ENCODE peak calls at places on chromosomes 4 and X, in five cellular contexts. X is HCT116, N is GM12878, J is K562, E is HepG2. A is an unnamed sample.

GRCh38 chr4:74670583-74670982 is 123.7 kb downstream of the BTC start:
- DNase-seq in X (no peak), E (no peak), N (no peak), J (no peak), A (no peak)

GRCh38 chr4:25756503-25756902 is 100.9 kb downstream of the SLC34A2 start:
- DNase-seq in N (no peak), J (no peak), X (no peak), E (peak), A (no peak)

GRCh38 chr4:101818362-101818761 is 27.8 kb downstream of the BANK1 start:
- DNase-seq in N (no peak), E (no peak), J (no peak), X (no peak), A (no peak)

GRCh38 chr4:168811793-168812651 is 198.0 kb downstream of the CBR4 start:
- DNase-seq in N (no peak), X (no peak), E (no peak), J (no peak), A (no peak)

GRCh38 chr4:108029731-108030130 is 40.0 kb downstream of the HADH start:
- DNase-seq in E (no peak), N (no peak), J (no peak), X (no peak), A (no peak)

GRCh38 chrX:133838761-133839676 is 146.4 kb downstream of the GPC3 start:
- DNase-seq in E (no peak), N (no peak), X (peak), J (peak), A (peak)

GRCh38 chr4:158314756-158315487 is 104.6 kb downstream of the TMEM144 start:
- DNase-seq in J (no peak), N (no peak), X (no peak), E (no peak), A (no peak)

GRCh38 chr4:42995343-42995944 is 102.9 kb downstream of the GRXCR1 start:
- DNase-seq in J (peak), X (no peak), E (peak), N (no peak), A (no peak)

GRCh38 chr4:687975-688694 is 816 bp downstream of the SLC49A3 start:
- DNase-seq in E (no peak), N (no peak), J (no peak), X (no peak), A (no peak)

GRCh38 chrX:3141031-3141430 is 99.8 kb downstream of the ARSF start:
- DNase-seq in J (no peak), E (no peak), X (no peak), N (no peak), A (no peak)

GRCh38 chr4:154491341-154491679 is 289 bp downstream of the DCHS2 start:
- DNase-seq in X (no peak), N (no peak), J (no peak), E (no peak), A (no peak)

GRCh38 chrX:87873347-87873941 is 355.8 kb downstream of the KLHL4 start:
- DNase-seq in E (peak), J (no peak), X (no peak), N (no peak), A (no peak)

GRCh38 chr4:925771-926500 is 6.2 kb downstream of the GAK start:
- DNase-seq in J (no peak), X (no peak), E (no peak), N (no peak), A (no peak)

GRCh38 chr4:88291003-88291402 is 6.6 kb upstream of the PPM1K start:
- DNase-seq in N (no peak), J (peak), E (no peak), X (peak), A (no peak)

GRCh38 chr4:14679906-14680305 is 322.4 kb upstream of the CPEB2 start:
- DNase-seq in J (no peak), N (no peak), E (no peak), X (no peak), A (no peak)

GRCh38 chr4:140372607-140373327 is 679 bp upstream of the SCOC start:
- DNase-seq in X (peak), J (peak), E (peak), N (peak), A (no peak)

GRCh38 chr4:55172694-55173287 is 47.4 kb upstream of the KDR start:
- DNase-seq in N (no peak), J (no peak), E (no peak), X (no peak), A (no peak)

GRCh38 chrX:44785652-44786051 is 58.2 kb upstream of the DUSP21 start:
- DNase-seq in J (no peak), X (no peak), N (no peak), E (no peak), A (no peak)

GRCh38 chr4:139808381-139809206 is 143.0 kb downstream of the MGST2 start:
- DNase-seq in J (no peak), X (no peak), N (no peak), E (peak), A (no peak)

GRCh38 chrX:130771648-130772312 is 131.2 kb downstream of the ENOX2 start:
- DNase-seq in X (no peak), E (no peak), J (no peak), N (no peak), A (no peak)

GRCh38 chr4:19930742-19931141 is 321.0 kb upstream of the SLIT2 start:
- DNase-seq in X (no peak), E (no peak), N (no peak), J (no peak), A (no peak)

GRCh38 chr4:152919826-152920225 is 16.3 kb upstream of the FHDC1 start:
- DNase-seq in J (no peak), X (no peak), N (no peak), E (no peak), A (no peak)

GRCh38 chr4:129282293-129282692 is 186.3 kb downstream of the C4orf33 start:
- DNase-seq in J (no peak), X (no peak), E (no peak), N (no peak), A (no peak)

GRCh38 chr4:23084559-23085248 is 392.0 kb downstream of the GBA3 start:
- DNase-seq in N (no peak), X (no peak), J (no peak), E (no peak), A (no peak)

GRCh38 chr4:114087596-114088230 is 108.3 kb upstream of the ARSJ start:
- DNase-seq in N (no peak), J (no peak), X (no peak), E (no peak), A (no peak)

GRCh38 chrX:26889574-26889973 is 573.6 kb downstream of the PPP4R3C start:
- DNase-seq in X (no peak), J (no peak), N (no peak), E (no peak), A (no peak)

GRCh38 chrX:15882704-15883539 is 28.3 kb upstream of the AP1S2 start:
- DNase-seq in X (no peak), J (no peak), N (peak), E (no peak), A (no peak)

GRCh38 chr4:186902361-186902760 is 178.7 kb upstream of the FAT1 start:
- DNase-seq in N (no peak), J (no peak), E (no peak), X (no peak), A (no peak)

GRCh38 chr4:121155893-121156292 is 8.2 kb downstream of the TNIP3 start:
- DNase-seq in X (no peak), N (no peak), E (no peak), J (peak), A (no peak)

GRCh38 chr4:86901864-86902263 is 9.6 kb upstream of the C4orf36 start:
- DNase-seq in J (no peak), N (no peak), E (no peak), X (no peak), A (no peak)

GRCh38 chr4:124887738-124888137 is 175.2 kb upstream of the ANKRD50 start:
- DNase-seq in X (no peak), N (no peak), J (no peak), E (no peak), A (no peak)

GRCh38 chrX:124917011-124917410 is 402.7 kb upstream of the TEX13C start:
- DNase-seq in N (no peak), X (no peak), E (no peak), J (no peak), A (no peak)

GRCh38 chr4:19936471-19936870 is 315.2 kb upstream of the SLIT2 start:
- DNase-seq in J (no peak), X (no peak), E (no peak), N (no peak), A (no peak)

GRCh38 chr4:2790583-2791517 is 2.0 kb upstream of the SH3BP2 start:
- DNase-seq in N (no peak), E (no peak), J (no peak), X (no peak), A (no peak)

GRCh38 chr4:2792396-2792710 is 532 bp upstream of the SH3BP2 start:
- DNase-seq in J (no peak), N (no peak), E (no peak), X (no peak), A (no peak)

GRCh38 chr4:2789801-2790582 is 2.9 kb upstream of the SH3BP2 start:
- DNase-seq in E (no peak), X (no peak), J (no peak), N (no peak), A (no peak)

GRCh38 chr4:2792711-2793577 is at the start of gene SH3BP2:
- DNase-seq in X (peak), E (peak), N (no peak), J (peak), A (peak)

GRCh38 chr4:2791518-2792395 is 1.1 kb upstream of the SH3BP2 start:
- DNase-seq in E (no peak), N (no peak), J (no peak), X (no peak), A (no peak)
- TF ChIP-seq JUND in E (no peak), N (no peak), J (no peak), X (no peak), A (no peak)

DNA sequence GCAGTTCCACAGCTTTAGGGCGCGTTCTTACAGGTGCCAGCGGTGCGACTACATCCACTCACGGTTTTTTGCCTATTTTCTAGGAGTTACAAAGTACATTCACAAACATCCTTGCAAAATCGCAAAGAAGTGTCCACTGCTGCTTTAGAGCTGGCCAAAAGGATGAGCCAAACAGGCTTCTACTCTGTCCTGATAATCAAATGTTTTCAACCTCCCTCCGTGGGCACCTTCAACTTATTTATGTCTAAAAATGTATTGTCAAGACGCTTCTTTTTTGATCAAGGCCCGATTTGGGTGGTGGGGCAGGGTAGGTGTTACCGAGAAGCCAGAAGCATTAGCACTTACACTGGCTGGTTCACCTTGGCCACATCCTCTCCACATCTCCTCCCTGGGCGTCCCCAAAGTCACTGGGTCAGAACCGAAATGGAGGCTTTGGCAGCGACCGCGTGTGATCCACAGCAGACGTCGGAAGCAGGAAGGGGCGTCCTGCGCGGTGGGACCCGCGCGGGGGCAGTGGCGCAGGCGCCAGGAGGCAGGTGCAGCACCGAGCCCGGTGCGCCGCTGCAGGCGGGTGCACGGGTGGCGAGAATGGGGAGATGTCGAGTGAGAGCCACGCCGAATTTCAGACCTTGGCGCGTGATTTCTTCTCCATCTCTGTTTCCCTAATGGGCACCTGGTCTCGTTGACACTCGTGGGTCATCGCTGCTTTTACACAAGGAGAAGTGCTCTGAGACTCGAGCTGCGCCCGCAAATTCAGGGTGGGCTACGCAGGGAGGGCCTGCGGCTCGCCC is 16.9 kb downstream of the NKX3-2 start:
- DNase-seq in E (no peak), N (no peak), J (no peak), X (no peak), A (peak)
- TF ChIP-seq EZH2 in E (no peak), N (no peak), J (no peak), X (no peak), A (peak)

DNA sequence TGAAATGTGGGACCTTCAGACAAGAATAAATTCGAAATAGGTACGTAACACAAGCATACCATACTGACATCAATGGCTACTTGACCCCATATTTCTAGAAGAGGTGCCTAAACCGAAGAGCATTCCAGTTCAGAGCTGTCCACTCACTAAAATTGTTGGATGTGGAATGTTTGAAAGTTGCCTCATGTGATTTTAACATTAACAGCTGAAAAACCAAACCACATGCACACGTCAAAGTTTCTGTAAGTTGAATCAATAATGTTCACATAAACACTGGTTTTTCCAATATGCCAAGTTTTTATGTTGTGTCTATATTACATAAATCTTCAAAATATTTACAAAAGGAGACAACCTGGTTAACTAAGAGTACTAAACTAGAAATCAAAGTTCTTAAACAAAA is 3.5 kb downstream of the UBE2D3 start:
- DNase-seq in J (no peak), X (no peak), N (no peak), E (no peak), A (no peak)
- TF ChIP-seq JUND in J (no peak), X (no peak), N (no peak), E (no peak), A (no peak)

DNA sequence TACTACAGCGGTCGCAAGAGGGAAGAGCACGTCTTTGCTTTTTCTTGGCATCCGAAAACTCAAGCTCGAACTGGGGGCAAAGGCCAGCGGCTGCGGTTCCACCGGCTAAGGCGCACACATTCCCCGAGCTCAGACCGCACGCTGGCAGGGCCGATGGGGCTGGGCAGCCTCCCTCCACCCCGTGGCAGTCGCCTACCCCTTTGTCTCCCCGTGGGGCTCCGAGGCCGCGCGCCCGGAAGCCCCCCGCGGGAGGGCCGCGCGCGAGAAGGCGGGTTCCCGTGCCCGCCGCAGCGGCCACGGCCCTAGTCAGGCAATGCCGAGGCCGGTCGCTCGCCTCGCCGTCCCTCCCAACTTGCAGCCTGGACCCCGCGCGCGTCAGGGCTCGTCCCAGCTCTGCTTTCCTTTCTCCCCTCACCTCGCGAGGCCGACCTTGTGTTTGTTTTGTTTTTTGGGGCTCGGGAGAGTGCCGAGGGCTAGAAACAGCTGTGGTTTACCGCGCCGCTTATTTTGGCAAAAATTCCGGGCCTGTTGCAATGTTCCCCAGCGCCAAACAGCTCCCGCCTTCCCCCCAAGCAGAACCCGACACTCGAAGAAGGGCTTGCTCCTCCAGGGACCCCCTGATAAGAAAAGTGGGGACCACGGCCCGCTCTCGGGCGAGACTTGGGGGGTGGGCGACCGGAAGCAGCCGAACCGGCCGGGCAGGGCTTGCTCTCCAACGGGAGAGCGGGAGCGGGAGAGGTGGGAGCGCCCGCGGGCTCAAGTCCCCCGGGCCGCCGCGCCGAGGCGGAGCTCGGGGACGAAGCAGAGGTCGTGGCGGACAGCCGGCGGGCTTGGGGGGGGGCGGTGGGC is 553 bp upstream of the N4BP2 start:
- DNase-seq in E (peak), N (no peak), X (no peak), J (peak), A (peak)
- TF ChIP-seq EZH2 in E (no peak), N (no peak), X (no peak), J (no peak), A (no peak)

GRCh38 chrX:42085836-42086235 is 162.5 kb upstream of the CASK start:
- DNase-seq in X (peak), N (no peak), E (no peak), J (no peak), A (no peak)
- TF ChIP-seq JUND in X (no peak), N (no peak), E (no peak), J (no peak), A (no peak)

GRCh38 chrX:25011589-25012432 is 4.0 kb downstream of the ARX start:
- DNase-seq in X (no peak), J (no peak), N (no peak), E (no peak), A (no peak)
- TF ChIP-seq EZH2 in X (no peak), J (no peak), N (no peak), E (no peak), A (peak)

GRCh38 chr4:44652002-44652401 is 577 bp upstream of the YIPF7 start:
- DNase-seq in J (no peak), N (no peak), X (no peak), E (no peak), A (no peak)

GRCh38 chr4:44651425-44651824 is at the start of gene YIPF7:
- DNase-seq in E (no peak), N (no peak), J (no peak), X (no peak), A (no peak)

DNA sequence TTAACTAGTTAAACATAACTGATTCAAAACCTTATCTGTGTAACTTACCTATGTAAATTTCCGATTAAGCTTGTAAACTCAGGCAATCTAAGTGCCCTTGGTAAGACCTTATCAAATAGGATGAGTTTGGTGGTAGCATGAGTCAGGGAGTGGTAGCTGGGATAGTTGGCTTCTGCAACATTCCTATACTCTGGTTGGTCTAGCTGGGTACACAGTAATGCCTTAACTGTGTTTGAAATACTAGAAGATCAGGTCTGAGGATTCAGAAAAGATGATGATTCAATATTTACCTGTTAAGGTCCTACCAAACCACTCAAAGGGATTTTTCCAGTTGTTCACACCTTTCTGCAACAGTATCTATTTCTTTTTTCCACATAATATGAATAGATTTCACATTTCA is 5.3 kb downstream of the YIPF7 start:
- DNase-seq in X (no peak), J (no peak), E (no peak), N (no peak), A (no peak)
- TF ChIP-seq JUND in X (no peak), J (no peak), E (no peak), N (no peak), A (no peak)

A was measured in H1.